ENCODE peak calls at places on chromosomes 1 and 21, in six cellular contexts. V is HCT116, T is GM12878, I is K562, J is SK-N-SH, B is HepG2. K is an unnamed sample.
A peak's percentile ranks its signal among the peaks of the same experiment; 100 is the strongest.

GRCh38 chr1:53378932-53379661 is 51.2 kb upstream of the LRP8 start:
- DNase-seq in T (no peak), B (no peak), V (no peak), J (no peak), I (no peak), K (no peak)

GRCh38 chr1:228338521-228339051 is 68.0 kb downstream of the TRIM11 start:
- DNase-seq in B (no peak), V (no peak), T (no peak), J (no peak), I (no peak), K (no peak)

GRCh38 chr1:220642285-220642684 is 47.9 kb upstream of the C1orf115 start:
- DNase-seq in B (no peak), T (no peak), V (no peak), I (no peak), J (no peak), K (no peak)

GRCh38 chr1:81594211-81594610 is 206.5 kb upstream of the ADGRL2 start:
- DNase-seq in J (no peak), T (no peak), V (no peak), B (no peak), I (no peak), K (no peak)

GRCh38 chr1:17236779-17237601 is 11.9 kb upstream of the PADI3 start:
- DNase-seq in B (peak; percentile 73), V (peak; percentile 85), J (peak; percentile 86), I (peak; percentile 87), T (peak; percentile 31), K (peak; percentile 87)

GRCh38 chr1:147585640-147586383 is 44.5 kb downstream of the BCL9 start:
- DNase-seq in I (no peak), V (no peak), J (no peak), T (no peak), B (no peak), K (no peak)

GRCh38 chr1:209747580-209748262 is 8.1 kb upstream of the TRAF3IP3 start:
- DNase-seq in B (peak; percentile 89), J (no peak), V (peak; percentile 98), I (peak; percentile 93), T (peak; percentile 82), K (peak; percentile 82)

GRCh38 chr1:244212792-244213475 is 161.9 kb downstream of the ZBTB18 start:
- DNase-seq in I (no peak), J (no peak), B (no peak), T (no peak), V (no peak), K (no peak)

GRCh38 chr1:56578963-56579875 is at the start of gene PLPP3:
- DNase-seq in I (peak; percentile 27), J (peak; percentile 81), B (peak; percentile 79), V (peak; percentile 66), T (no peak), K (peak; percentile 59)

GRCh38 chr21:17491716-17492414 is 21.0 kb upstream of the CXADR start:
- DNase-seq in V (peak; percentile 26), B (no peak), T (no peak), J (no peak), I (no peak), K (peak; percentile 86)

GRCh38 chr1:79264975-79265818 is 258.7 kb upstream of the ADGRL4 start:
- DNase-seq in V (no peak), T (no peak), B (no peak), J (no peak), I (no peak), K (no peak)

GRCh38 chr1:214363386-214363785 is 82.4 kb downstream of the SMYD2 start:
- DNase-seq in J (no peak), V (no peak), B (no peak), I (no peak), T (no peak), K (no peak)

DNA sequence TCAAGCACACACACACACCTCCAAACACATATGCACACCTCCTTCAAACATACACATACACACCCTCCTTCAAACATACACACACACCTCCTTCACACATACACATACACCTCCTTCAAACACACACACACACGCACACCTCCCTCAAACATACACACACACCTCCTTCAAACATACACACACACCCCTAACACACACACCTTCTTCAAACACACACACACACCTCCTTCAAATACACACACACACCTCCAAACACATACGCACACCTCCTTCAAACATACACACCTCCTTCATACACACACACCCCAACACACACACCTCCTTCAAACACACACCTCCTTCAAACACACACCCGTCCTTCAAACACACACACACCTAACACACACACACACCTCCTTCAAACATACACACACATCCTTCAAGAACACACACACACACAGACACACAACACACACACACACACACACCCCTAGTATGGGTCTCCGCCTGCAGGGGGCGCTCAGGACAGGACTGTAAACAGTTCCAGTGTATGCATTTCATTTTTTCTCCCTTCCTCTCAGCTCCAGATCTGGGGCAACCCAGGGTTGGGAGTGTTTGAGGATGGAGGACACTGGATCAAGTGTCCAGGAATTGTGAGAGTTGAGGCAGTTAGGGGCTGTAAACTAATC is 12.1 kb downstream of the LGR6 start:
- DNase-seq in V (no peak), B (no peak), J (no peak), I (no peak), T (no peak), K (no peak)
- TF ChIP-seq CTCF in V (peak; percentile 49), B (peak; percentile 42), J (peak; percentile 35), I (peak; percentile 45), T (no peak), K (peak; percentile 53)

GRCh38 chr1:9319208-9319788 is 26.6 kb downstream of the SPSB1 start:
- DNase-seq in I (no peak), J (no peak), T (no peak), B (no peak), V (no peak), K (no peak)

GRCh38 chr1:9317072-9317471 is 24.4 kb downstream of the SPSB1 start:
- DNase-seq in T (no peak), V (no peak), J (no peak), I (no peak), B (no peak), K (no peak)

GRCh38 chr1:9316080-9316444 is 23.4 kb downstream of the SPSB1 start:
- DNase-seq in I (no peak), J (no peak), T (no peak), V (no peak), B (no peak), K (no peak)

GRCh38 chr1:9316512-9316911 is 23.8 kb downstream of the SPSB1 start:
- DNase-seq in T (no peak), J (no peak), I (no peak), B (no peak), V (no peak), K (no peak)

DNA sequence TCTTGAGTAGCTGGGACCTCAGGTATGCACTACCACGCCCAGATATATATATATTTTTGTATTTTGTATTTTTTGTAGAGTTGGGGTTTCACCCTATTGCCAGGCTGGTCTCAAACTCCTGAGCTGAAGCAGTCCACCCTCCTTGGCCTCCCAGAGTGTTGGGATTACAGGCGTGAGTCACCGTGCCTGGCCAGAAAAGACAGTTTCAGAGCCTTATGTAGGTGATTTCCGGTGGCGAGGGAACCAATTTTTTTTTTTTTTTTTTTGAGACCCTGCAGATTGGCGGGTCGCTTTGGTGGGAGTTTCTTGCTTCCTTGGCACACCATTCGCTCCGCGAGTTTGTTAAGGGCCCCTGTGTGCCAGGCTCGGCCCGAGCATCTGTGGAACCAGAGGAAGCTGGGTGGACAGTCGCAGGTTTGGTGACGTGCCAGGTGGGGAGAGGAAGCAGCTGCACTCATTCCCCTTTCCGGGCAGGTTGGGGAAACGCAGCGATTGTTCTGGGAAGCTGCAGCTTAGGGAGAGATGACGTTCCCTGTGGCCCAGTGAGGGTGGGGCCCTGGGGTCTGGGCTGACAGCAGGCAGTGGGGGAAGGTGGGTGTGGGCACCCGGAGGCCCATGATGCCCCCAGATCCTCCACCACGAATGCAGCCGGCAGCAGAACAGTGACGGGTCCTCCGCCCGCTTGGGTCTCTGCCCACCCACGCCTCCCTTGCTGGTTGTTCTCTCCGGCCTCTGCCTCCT is 25.1 kb downstream of the SPSB1 start:
- DNase-seq in J (no peak), B (no peak), T (no peak), V (no peak), I (no peak), K (no peak)
- TF ChIP-seq SIN3A in J (no peak), B (no peak), T (no peak), V (no peak), I (no peak), K (no peak)

GRCh38 chr1:33306561-33307493 is 14.1 kb downstream of the A3GALT2 start:
- DNase-seq in I (no peak), B (no peak), T (no peak), J (no peak), V (no peak), K (no peak)
- TF ChIP-seq REST in I (no peak), B (no peak), T (no peak), J (no peak), V (no peak), K (no peak)

GRCh38 chr1:45617618-45618017 is 6.2 kb downstream of the CCDC17 start:
- DNase-seq in J (no peak), B (no peak), V (no peak), T (no peak), I (no peak), K (no peak)
- TF ChIP-seq CTCF in J (no peak), B (no peak), V (no peak), T (no peak), I (no peak), K (no peak)

GRCh38 chr1:7783826-7784491 is at the start of gene PER3:
- DNase-seq in B (peak; percentile 87), T (peak; percentile 48), J (peak; percentile 98), I (peak; percentile 99), V (peak; percentile 81), K (peak; percentile 83)

GRCh38 chr1:7784492-7785071 is 491 bp downstream of the PER3 start:
- DNase-seq in T (no peak), B (no peak), J (no peak), V (no peak), I (no peak), K (no peak)

GRCh38 chr1:7781923-7782495 is 2.1 kb upstream of the PER3 start:
- DNase-seq in V (no peak), B (no peak), T (no peak), J (no peak), I (no peak), K (no peak)

GRCh38 chr1:7785108-7785507 is 1.0 kb downstream of the PER3 start:
- DNase-seq in J (no peak), B (no peak), I (no peak), V (no peak), T (no peak), K (no peak)

DNA sequence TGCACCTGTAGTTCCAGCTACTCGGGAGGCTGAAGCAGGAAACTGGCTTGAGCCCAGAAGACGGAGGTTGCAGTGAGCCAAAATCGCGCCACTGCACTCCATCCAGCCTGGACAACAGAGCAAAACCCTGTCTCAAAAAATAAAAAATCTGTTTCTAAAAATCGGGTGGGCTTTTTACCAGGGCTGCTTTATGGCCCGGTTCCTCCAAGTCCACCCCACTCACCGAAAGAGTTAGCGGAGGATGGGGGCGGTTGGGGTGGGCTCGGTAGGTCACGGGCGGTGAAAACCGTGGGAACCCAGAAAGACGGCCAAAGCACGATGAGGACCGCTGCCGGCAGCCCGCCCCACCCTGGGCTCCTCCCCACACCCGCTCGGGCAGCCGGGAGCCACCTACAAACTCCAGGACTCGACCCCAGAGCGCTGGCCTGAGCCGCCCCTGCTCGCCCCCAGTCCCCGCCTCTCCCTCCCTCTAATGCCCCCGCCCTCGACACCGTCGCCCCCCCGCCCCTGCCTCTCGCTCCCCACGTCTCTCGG is 846 bp upstream of the PER3 start:
- DNase-seq in J (no peak), T (no peak), B (peak; percentile 49), V (no peak), I (peak; percentile 88), K (no peak)
- TF ChIP-seq SIN3A in J (no peak), T (no peak), B (no peak), V (no peak), I (no peak), K (no peak)